ENCODE peak calls at places on chromosomes 4 and X, in ten cellular contexts. Z is NT2/D1; X is effector CD8-positive, alpha-beta T cell; K is activated T-helper 2 cell treated with anti-CD3 and anti-CD28 coated beads, Interferon-gamma antibody, Interleukin-2, Interleukin-4, amounts not matched to agents 10 μg/mL and 5 μg/mL and 100 μg/mL, durations not matched to agents 14 hours and 24 hours and 36 hours; N is kidney; A is colonic mucosa; G is NCI-H524; M is mesothelial cell of epicardium; D is head of caudate nucleus; W is posterior vena cava. B is an unnamed sample.

GRCh38 chr4:6825403-6825802 is 42.9 kb downstream of the KIAA0232 start:
- DNase-seq in Z (no peak), X (no peak), K (no peak), N (no peak), A (no peak), G (no peak), M (no peak), D (no peak), W (no peak), B (no peak)

GRCh38 chr4:135032670-135033069 is 831.1 kb upstream of the PABPC4L start:
- DNase-seq in Z (no peak), X (no peak), K (no peak), N (no peak), A (no peak), G (peak; percentile 63), M (no peak), D (no peak), W (no peak), B (no peak)

GRCh38 chrX:9148626-9149385 is 114.9 kb upstream of the FAM9B start:
- DNase-seq in Z (peak; percentile 86), X (no peak), K (no peak), N (no peak), A (no peak), G (no peak), M (no peak), D (no peak), W (no peak), B (no peak)

GRCh38 chr4:139229534-139230039 is 50.4 kb downstream of the MGARP start:
- DNase-seq in Z (no peak), X (no peak), K (no peak), N (no peak), A (peak; percentile 29), G (peak; percentile 38), M (no peak), D (no peak), W (no peak), B (no peak)

GRCh38 chr4:125703443-125703842 is 388.7 kb downstream of the FAT4 start:
- DNase-seq in Z (no peak), X (no peak), K (no peak), N (no peak), A (no peak), G (no peak), M (no peak), D (no peak), W (no peak), B (no peak)

GRCh38 chrX:120456973-120457372 is 12.1 kb downstream of the LAMP2 start:
- DNase-seq in Z (no peak), X (no peak), K (no peak), N (no peak), A (no peak), G (no peak), M (no peak), D (no peak), W (no peak), B (no peak)

GRCh38 chrX:9864011-9864410 is 77.8 kb downstream of the SHROOM2 start:
- DNase-seq in Z (no peak), X (no peak), K (no peak), N (no peak), A (no peak), G (no peak), M (no peak), D (no peak), W (no peak), B (no peak)

GRCh38 chrX:34365482-34365881 is 233.4 kb upstream of the FAM47A start:
- DNase-seq in Z (no peak), X (no peak), K (no peak), N (no peak), A (no peak), G (peak; percentile 3), M (no peak), D (peak; percentile 1), W (no peak), B (peak; percentile 12)

GRCh38 chr4:39716356-39716755 is 18.4 kb downstream of the UBE2K start:
- DNase-seq in Z (no peak), X (no peak), K (no peak), N (no peak), A (no peak), G (peak; percentile 26), M (no peak), D (no peak), W (no peak), B (no peak)

GRCh38 chrX:153935326-153935851 is 552 bp upstream of the NAA10 start:
- DNase-seq in Z (no peak), X (no peak), K (no peak), N (peak; percentile 60), A (no peak), G (no peak), M (no peak), D (no peak), W (no peak), B (no peak)

B was measured in smooth muscle cell of the brain vasculature.